ENCODE peak calls at places on chromosomes 13 and 19, in nine cellular contexts. Y is kidney, J is GM10248, A is thoracic aorta, E is heart right ventricle, T is ascending aorta, U is mammary epithelial cell, I is transverse colon, W is heart left ventricle. N is an unnamed sample.

GRCh38 chr19:7894612-7895309 is 6.5 kb downstream of the LRRC8E start:
- DNase-seq in E (no peak), A (no peak), W (no peak), U (no peak), J (no peak), T (no peak), Y (peak), I (peak), N (no peak)

GRCh38 chr19:41815301-41815700 is 18.9 kb downstream of the CEACAM3 start:
- DNase-seq in T (no peak), E (no peak), Y (no peak), A (no peak), I (no peak), J (no peak), W (no peak), U (no peak), N (no peak)

GRCh38 chr13:41418027-41418426 is 39.3 kb upstream of the RGCC start:
- DNase-seq in U (no peak), I (no peak), A (no peak), E (no peak), J (no peak), T (no peak), W (no peak), Y (no peak), N (no peak)

GRCh38 chr19:41928754-41929535 is 696 bp upstream of the ERFL start:
- DNase-seq in J (no peak), A (no peak), I (peak), T (no peak), W (no peak), U (no peak), E (no peak), Y (no peak), N (peak)

GRCh38 chr13:97977376-97977705 is 23.9 kb downstream of the IPO5 start:
- DNase-seq in U (no peak), E (no peak), A (no peak), J (no peak), I (no peak), T (no peak), Y (no peak), W (no peak), N (no peak)

GRCh38 chr13:33112745-33113144 is 96.5 kb downstream of the KL start:
- DNase-seq in I (no peak), Y (no peak), J (no peak), W (no peak), U (no peak), T (no peak), A (no peak), E (no peak), N (no peak)

GRCh38 chr13:48590141-48590863 is 57.4 kb upstream of the RCBTB2 start:
- DNase-seq in U (no peak), A (no peak), J (no peak), Y (no peak), I (no peak), W (no peak), E (no peak), T (no peak), N (no peak)

GRCh38 chr13:48542581-48543341 is 9.9 kb upstream of the RCBTB2 start:
- DNase-seq in U (no peak), Y (peak), A (no peak), I (peak), E (peak), W (peak), J (no peak), T (no peak), N (no peak)

GRCh38 chr19:54462713-54463530 is 656 bp downstream of the LENG9 start:
- DNase-seq in J (peak), T (no peak), Y (peak), I (peak), W (peak), U (peak), A (no peak), E (peak), N (peak)

GRCh38 chr13:109989686-109990085 is 203.3 kb upstream of the IRS2 start:
- DNase-seq in I (no peak), E (no peak), Y (no peak), T (no peak), U (no peak), J (no peak), A (no peak), W (no peak), N (no peak)

GRCh38 chr13:43057653-43058317 is 34.4 kb downstream of the DNAJC15 start:
- DNase-seq in I (no peak), A (no peak), T (no peak), W (no peak), E (no peak), U (no peak), J (no peak), Y (no peak), N (peak)

GRCh38 chr19:16338470-16339360 is 14.1 kb downstream of the KLF2 start:
- DNase-seq in J (peak), E (no peak), U (peak), T (peak), A (peak), W (no peak), Y (peak), I (peak), N (peak)

GRCh38 chr19:47819841-47820244 is 1.9 kb upstream of the CRX start:
- DNase-seq in J (no peak), I (no peak), Y (no peak), T (no peak), W (no peak), U (no peak), A (no peak), E (no peak), N (no peak)

GRCh38 chr13:33252103-33252502 is 33.5 kb downstream of the STARD13 start:
- DNase-seq in J (no peak), I (no peak), A (no peak), Y (no peak), U (no peak), E (peak), W (peak), T (no peak), N (no peak)

GRCh38 chr13:93249259-93249917 is 22.8 kb downstream of the GPC6 start:
- DNase-seq in I (no peak), E (no peak), T (no peak), W (no peak), U (peak), A (no peak), Y (no peak), J (no peak), N (no peak)

GRCh38 chr19:29088761-29089160 is 124.2 kb downstream of the UQCRFS1 start:
- DNase-seq in J (no peak), Y (no peak), E (no peak), U (no peak), A (no peak), T (no peak), W (no peak), I (no peak), N (no peak)

GRCh38 chr19:16628183-16628983 is at the start of gene MED26:
- DNase-seq in E (peak), J (peak), I (peak), T (peak), Y (peak), A (peak), U (peak), W (peak), N (peak)

GRCh38 chr19:33282036-33282686 is 20.2 kb downstream of the CEBPA start:
- DNase-seq in I (no peak), A (no peak), T (no peak), Y (peak), W (no peak), J (no peak), U (no peak), E (no peak), N (no peak)

GRCh38 chr19:39363909-39364457 is 21.8 kb downstream of the SAMD4B start:
- DNase-seq in E (peak), W (no peak), I (no peak), A (no peak), U (no peak), Y (peak), T (no peak), J (no peak), N (no peak)

GRCh38 chr13:73981595-73981994 is 152.6 kb downstream of the KLF12 start:
- DNase-seq in A (no peak), U (no peak), J (no peak), Y (no peak), I (no peak), T (no peak), E (no peak), W (no peak), N (no peak)

GRCh38 chr19:48445256-48445605 is 552 bp upstream of the GRWD1 start:
- DNase-seq in U (peak), J (peak), E (no peak), Y (no peak), W (no peak), A (no peak), I (no peak), T (no peak), N (peak)

GRCh38 chr19:32649751-32650150 is 25.2 kb downstream of the ANKRD27 start:
- DNase-seq in U (no peak), I (no peak), J (no peak), W (peak), T (no peak), Y (no peak), A (no peak), E (peak), N (no peak)

GRCh38 chr19:8320564-8321066 is 560 bp downstream of the NDUFA7 start:
- DNase-seq in W (no peak), E (no peak), U (no peak), T (no peak), J (no peak), A (no peak), I (no peak), Y (no peak), N (peak)

GRCh38 chr13:44243198-44243852 is 130.3 kb upstream of the SERP2 start:
- DNase-seq in J (peak), T (no peak), A (no peak), U (peak), I (peak), Y (no peak), W (no peak), E (no peak), N (peak)

GRCh38 chr13:95002968-95003813 is 290.8 kb upstream of the SOX21 start:
- DNase-seq in J (no peak), E (no peak), W (no peak), T (no peak), U (no peak), I (no peak), Y (no peak), A (no peak), N (no peak)

GRCh38 chr13:111361046-111361872 is 40.8 kb downstream of the TEX29 start:
- DNase-seq in J (no peak), A (no peak), T (no peak), Y (no peak), E (no peak), I (no peak), W (no peak), U (no peak), N (no peak)

GRCh38 chr19:33050110-33050509 is 14.6 kb downstream of the RHPN2 start:
- DNase-seq in E (no peak), U (no peak), Y (no peak), A (no peak), J (no peak), I (no peak), T (no peak), W (no peak), N (no peak)

GRCh38 chr19:38647966-38648788 is 728 bp downstream of the ACTN4 start:
- DNase-seq in J (no peak), I (no peak), E (no peak), T (no peak), A (no peak), U (no peak), Y (no peak), W (no peak), N (no peak)

GRCh38 chr19:50252111-50252886 is 48.9 kb downstream of the MYH14 start:
- DNase-seq in J (peak), W (no peak), T (no peak), A (no peak), E (no peak), I (peak), Y (no peak), U (no peak), N (peak)

GRCh38 chr13:114101325-114101821 is 31.1 kb downstream of the RASA3 start:
- DNase-seq in W (peak), J (no peak), A (no peak), U (no peak), Y (peak), E (peak), T (no peak), I (peak), N (no peak)

GRCh38 chr13:65028101-65028500 is 2202.0 kb downstream of the PCDH9 start:
- DNase-seq in A (no peak), I (no peak), E (no peak), J (no peak), U (no peak), Y (no peak), T (no peak), W (no peak), N (no peak)

GRCh38 chr13:114096811-114097503 is 35.5 kb downstream of the RASA3 start:
- DNase-seq in E (no peak), Y (no peak), U (no peak), T (no peak), W (peak), I (no peak), A (no peak), J (no peak), N (no peak)

GRCh38 chr19:47049307-47049700 is 880 bp upstream of the TMEM160 start:
- DNase-seq in I (no peak), W (no peak), E (no peak), T (no peak), Y (no peak), J (no peak), A (no peak), U (no peak), N (no peak)

GRCh38 chr19:50921391-50922315 is 10.5 kb upstream of the KLK4 start:
- DNase-seq in Y (no peak), A (no peak), T (no peak), W (no peak), U (no peak), E (no peak), I (no peak), J (no peak), N (no peak)

GRCh38 chr13:109569938-109570711 is 216.3 kb downstream of the IRS2 start:
- DNase-seq in Y (no peak), I (no peak), J (peak), E (no peak), U (no peak), T (no peak), W (no peak), A (no peak), N (peak)

GRCh38 chr19:46015080-46015960 is 7.5 kb downstream of the PGLYRP1 start:
- DNase-seq in Y (peak), J (peak), E (peak), U (peak), W (peak), A (no peak), T (peak), I (peak), N (peak)

GRCh38 chr13:49314344-49314882 is 66.7 kb downstream of the CDADC1 start:
- DNase-seq in E (no peak), A (no peak), W (no peak), T (no peak), Y (no peak), I (no peak), U (no peak), J (no peak), N (no peak)

GRCh38 chr13:44212633-44213387 is 160.8 kb upstream of the SERP2 start:
- DNase-seq in W (no peak), I (no peak), E (no peak), Y (no peak), T (no peak), J (no peak), U (no peak), A (no peak), N (no peak)

GRCh38 chr13:73684750-73685149 is 449.5 kb downstream of the KLF12 start:
- DNase-seq in W (no peak), U (no peak), Y (no peak), J (no peak), I (no peak), A (no peak), T (no peak), E (no peak), N (no peak)

DNA sequence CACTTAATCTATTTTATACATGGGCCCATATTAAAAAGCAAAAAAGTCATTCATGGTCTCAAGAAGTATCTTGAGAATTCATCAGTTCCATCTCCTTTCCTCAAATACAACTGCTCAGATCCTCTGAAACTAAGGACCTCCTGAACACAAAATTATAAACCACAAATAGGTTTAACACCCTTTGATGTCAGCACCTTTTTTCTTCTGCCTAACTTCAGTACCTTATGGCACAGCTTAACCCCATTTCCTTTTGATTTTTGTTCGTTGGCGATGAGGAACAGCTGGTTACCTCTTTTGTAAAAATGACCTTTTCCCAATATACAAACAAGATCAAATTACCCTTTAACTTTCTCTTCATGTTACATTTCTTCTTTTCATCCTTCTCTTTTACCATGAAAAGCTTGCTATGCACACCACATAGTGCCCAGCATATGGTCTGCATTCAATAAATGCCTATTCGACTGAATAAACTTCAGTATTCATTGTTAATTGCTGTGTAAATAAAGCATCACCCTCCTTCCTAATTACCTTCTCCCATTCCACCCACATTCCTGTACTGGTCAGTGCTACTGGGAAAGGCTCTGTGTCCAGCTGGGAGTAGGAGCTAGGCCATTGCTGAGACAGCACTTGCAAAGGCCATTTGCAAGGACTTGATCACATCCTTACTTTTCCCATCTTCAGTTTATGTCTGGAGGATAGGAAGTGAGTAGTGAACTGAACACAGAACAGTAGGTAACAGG is 317.9 kb downstream of the SHISA2 start:
- DNase-seq in A (no peak), T (no peak), Y (no peak), I (no peak), W (no peak), E (no peak), J (no peak), U (no peak), N (no peak)
- TF ChIP-seq CTCF in A (no peak), T (no peak), Y (no peak), I (no peak), W (no peak), E (no peak), J (no peak), U (no peak), N (no peak)

GRCh38 chr19:5354403-5354802 is 13.8 kb upstream of the PTPRS start:
- DNase-seq in W (no peak), Y (peak), U (no peak), A (no peak), E (no peak), I (no peak), T (no peak), J (peak), N (peak)
- TF ChIP-seq CTCF in W (no peak), Y (no peak), U (peak), A (no peak), E (no peak), I (no peak), T (no peak), J (no peak), N (peak)

GRCh38 chr13:22929391-22930126 is 251.2 kb upstream of the SGCG start:
- DNase-seq in U (no peak), A (no peak), J (no peak), W (no peak), E (no peak), Y (no peak), T (no peak), I (no peak), N (no peak)

GRCh38 chr13:22927008-22927393 is 253.8 kb upstream of the SGCG start:
- DNase-seq in E (no peak), Y (no peak), T (no peak), U (no peak), J (peak), I (no peak), W (no peak), A (no peak), N (no peak)

GRCh38 chr13:22931576-22931975 is 249.2 kb upstream of the SGCG start:
- DNase-seq in I (no peak), A (no peak), Y (no peak), W (no peak), U (no peak), E (no peak), T (no peak), J (no peak), N (no peak)

DNA sequence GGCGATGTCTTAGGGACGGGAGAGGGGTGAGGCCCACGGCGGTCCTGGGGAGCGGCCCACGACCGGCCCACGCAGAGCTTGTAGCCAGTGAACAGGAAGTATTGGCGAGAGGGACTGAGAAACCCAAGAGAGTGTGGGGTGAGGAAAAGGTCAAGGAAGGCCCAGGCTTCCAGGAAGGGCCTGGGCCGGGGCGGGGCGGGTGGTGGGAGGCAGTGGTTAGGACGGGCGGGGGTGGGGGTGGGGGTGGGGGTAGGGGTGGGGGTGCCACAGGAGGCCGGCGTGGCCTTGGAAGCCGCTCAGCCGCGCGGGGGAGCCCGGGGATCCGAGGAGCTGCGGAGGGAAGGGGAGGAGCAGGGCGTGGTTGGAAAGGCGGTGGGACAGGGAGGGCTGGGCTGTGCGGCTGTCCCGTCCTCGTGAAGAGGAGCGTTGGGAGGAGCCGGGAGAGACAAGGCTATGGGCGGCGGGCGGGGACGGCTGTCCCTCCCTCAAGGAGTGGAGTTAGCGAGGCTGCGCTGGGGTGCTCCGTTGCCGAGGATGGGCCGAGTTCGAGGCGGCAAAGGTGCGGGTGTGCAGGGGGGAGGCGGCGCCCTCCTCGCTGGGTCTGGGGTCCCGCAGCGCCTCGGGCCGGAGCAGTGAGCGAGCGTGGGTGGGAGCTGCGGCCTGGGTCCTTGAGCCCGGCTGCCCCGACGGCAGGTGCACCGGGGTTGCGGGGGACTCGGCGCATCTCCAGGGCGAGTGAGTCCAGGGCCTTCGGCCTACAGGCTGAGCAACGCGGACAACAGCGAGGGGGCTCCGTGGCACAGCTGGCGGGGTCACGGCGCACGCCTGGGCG is 254.4 kb upstream of the SGCG start:
- DNase-seq in W (peak), U (no peak), J (peak), I (peak), E (peak), A (no peak), Y (peak), T (no peak), N (no peak)
- TF ChIP-seq CTCF in W (no peak), U (no peak), J (peak), I (no peak), E (no peak), A (no peak), Y (no peak), T (no peak), N (no peak)

DNA sequence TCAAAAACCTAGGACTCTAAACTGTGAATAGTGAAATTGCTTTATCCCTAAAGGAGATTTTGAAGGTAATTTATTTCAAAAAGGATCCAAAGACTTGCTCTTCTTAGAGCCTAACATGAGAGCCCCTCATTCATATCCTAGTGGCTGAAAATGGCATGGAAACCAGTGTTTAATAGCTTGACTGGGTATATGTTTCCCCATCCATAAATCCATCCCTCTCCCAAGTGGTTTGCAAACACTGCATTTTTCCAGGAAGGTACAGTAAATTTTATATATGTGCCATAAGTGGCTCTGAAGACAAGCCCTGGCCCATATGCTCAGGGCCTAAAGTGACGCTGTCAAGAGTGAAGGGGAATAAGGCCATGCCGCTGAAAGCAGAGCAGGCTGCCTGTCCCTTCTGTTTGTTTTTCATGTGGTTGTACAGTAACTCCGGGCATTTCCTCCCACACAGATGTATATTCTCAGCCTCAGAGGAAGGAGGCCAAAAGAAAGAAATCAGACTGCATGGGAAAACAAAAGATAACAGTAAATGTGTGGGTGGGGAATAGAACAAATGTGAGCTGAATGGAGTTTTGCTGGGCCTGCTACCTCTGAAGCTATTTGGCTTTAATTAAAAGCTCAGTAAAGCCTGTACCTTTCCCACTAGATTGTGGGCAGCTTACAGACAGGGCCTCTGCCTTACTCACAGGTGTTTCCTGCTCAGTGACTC is 181.9 kb downstream of the PCDH9 start:
- DNase-seq in T (no peak), Y (no peak), E (no peak), J (peak), I (no peak), U (peak), W (no peak), A (no peak), N (peak)
- TF ChIP-seq CTCF in T (no peak), Y (no peak), E (no peak), J (no peak), I (no peak), U (no peak), W (no peak), A (no peak), N (no peak)

GRCh38 chr19:18329035-18329376 is 6.1 kb upstream of the LSM4 start:
- DNase-seq in E (no peak), A (no peak), T (no peak), Y (no peak), J (no peak), W (no peak), U (no peak), I (no peak), N (no peak)
- TF ChIP-seq CTCF in E (no peak), A (no peak), T (no peak), Y (no peak), J (no peak), W (no peak), U (no peak), I (no peak), N (no peak)

N was measured in activated CD8-positive, alpha-beta T cell treated with anti-CD3 and anti-CD28 coated beads for 36 hours.